ENCODE peak calls at places on chromosomes 6 and 20, in six cellular contexts. P is choroid plexus epithelial cell; U is A172; X is DMS153; V is activated naive CD8-positive, alpha-beta T cell treated with anti-CD3 and anti-CD28 coated beads for 36 hours; L is C1 segment of cervical spinal cord. A is an unnamed sample.

GRCh38 chr6:30727920-30728605 is 7.9 kb downstream of the TUBB start:
- DNase-seq in P (peak), U (peak), X (no peak), V (no peak), L (no peak), A (no peak)

GRCh38 chr20:10673176-10673830 is 496 bp downstream of the JAG1 start:
- DNase-seq in P (peak), U (no peak), X (peak), V (peak), L (peak), A (peak)

GRCh38 chr20:17225891-17226409 is 890 bp upstream of the PCSK2 start:
- DNase-seq in P (no peak), U (no peak), X (peak), V (no peak), L (no peak), A (no peak)

GRCh38 chr6:133017581-133017980 is 203.2 kb downstream of the RPS12 start:
- DNase-seq in P (peak), U (no peak), X (no peak), V (no peak), L (no peak), A (no peak)

GRCh38 chr20:1776608-1777475 is 118.4 kb upstream of the SIRPA start:
- DNase-seq in P (peak), U (peak), X (peak), V (peak), L (peak), A (peak)

GRCh38 chr20:34781250-34781649 is 44.2 kb downstream of the NCOA6 start:
- DNase-seq in P (no peak), U (no peak), X (no peak), V (no peak), L (no peak), A (no peak)

GRCh38 chr6:40755046-40755681 is 168.0 kb upstream of the LRFN2 start:
- DNase-seq in P (peak), U (peak), X (no peak), V (no peak), L (no peak), A (no peak)

GRCh38 chr6:12081776-12082175 is 69.7 kb downstream of the HIVEP1 start:
- DNase-seq in P (no peak), U (no peak), X (no peak), V (no peak), L (no peak), A (no peak)

GRCh38 chr6:95244749-95245148 is 332.6 kb upstream of the MANEA start:
- DNase-seq in P (peak), U (no peak), X (no peak), V (no peak), L (no peak), A (no peak)

GRCh38 chr6:26064619-26065257 is 22.5 kb upstream of the HFE start:
- DNase-seq in P (peak), U (peak), X (peak), V (peak), L (no peak), A (peak)

GRCh38 chr20:54397292-54398155 is 77.9 kb upstream of the DOK5 start:
- DNase-seq in P (no peak), U (peak), X (no peak), V (no peak), L (no peak), A (no peak)

A was measured in activated CD8-positive, alpha-beta T cell treated with anti-CD3 and anti-CD28 coated beads, Interleukin-2, amount 10 ng/mL, durations not matched to agents 7 days and 5 days.